ENCODE peak calls at places on chromosome 3, in five cellular contexts. X, C, M, J and N are unnamed samples. For H3K36me3, the result is how much of the 10 kb centered on the place peaks cover.

GRCh38 chr3:47901280-47901833 is 98.4 kb downstream of the DHX30 start:
- DNase-seq in X (no peak), C (no peak), M (no peak), J (no peak), N (no peak)

GRCh38 chr3:144875251-144875650 is 903.6 kb downstream of the DIPK2A start:
- DNase-seq in X (no peak), C (no peak), M (no peak), J (peak), N (no peak)

GRCh38 chr3:2655229-2655701 is 454.9 kb downstream of the IL5RA start:
- DNase-seq in X (peak), C (no peak), M (no peak), J (no peak), N (no peak)

GRCh38 chr3:13768453-13768852 is 111.4 kb downstream of the WNT7A start:
- DNase-seq in X (no peak), C (no peak), M (no peak), J (no peak), N (no peak)

GRCh38 chr3:102031834-102032233 is 182.5 kb downstream of the NFKBIZ start:
- DNase-seq in X (no peak), C (no peak), M (no peak), J (no peak), N (no peak)

GRCh38 chr3:167451282-167451681 is 22.6 kb downstream of the SERPINI2 start:
- DNase-seq in X (no peak), C (no peak), M (no peak), J (no peak), N (no peak)

GRCh38 chr3:17442332-17443049 is 299.9 kb downstream of the TBC1D5 start:
- DNase-seq in X (peak), C (no peak), M (no peak), J (no peak), N (no peak)

GRCh38 chr3:169002689-169003088 is 660.8 kb downstream of the MECOM start:
- DNase-seq in X (no peak), C (no peak), M (no peak), J (no peak), N (no peak)

GRCh38 chr3:16441306-16441898 is 72.1 kb downstream of the RFTN1 start:
- DNase-seq in X (peak), C (no peak), M (no peak), J (no peak), N (no peak)

GRCh38 chr3:45057557-45057956 is 31.5 kb downstream of the CLEC3B start:
- DNase-seq in X (no peak), C (no peak), M (no peak), J (no peak), N (no peak)

GRCh38 chr3:31219131-31219843 is 313.4 kb upstream of the STT3B start:
- DNase-seq in X (peak), C (no peak), M (no peak), J (peak), N (no peak)

GRCh38 chr3:14336414-14337285 is 65.8 kb upstream of the SLC6A6 start:
- DNase-seq in X (no peak), C (no peak), M (no peak), J (no peak), N (no peak)

GRCh38 chr3:40871411-40871810 is 327.9 kb upstream of the CTNNB1 start:
- DNase-seq in X (no peak), C (no peak), M (no peak), J (no peak), N (no peak)

GRCh38 chr3:109050591-109051167 is 67.3 kb downstream of the MORC1 start:
- DNase-seq in X (peak), C (no peak), M (no peak), J (no peak), N (no peak)

GRCh38 chr3:4351164-4351855 is 48.1 kb downstream of the SETMAR start:
- DNase-seq in X (peak), C (no peak), M (no peak), J (no peak), N (no peak)

GRCh38 chr3:70501596-70501995 is 189.2 kb upstream of the MDFIC2 start:
- DNase-seq in X (no peak), C (no peak), M (no peak), J (no peak), N (no peak)

GRCh38 chr3:65356331-65357286 is 668.8 kb upstream of the ADAMTS9 start:
- DNase-seq in X (no peak), C (peak), M (no peak), J (no peak), N (no peak)

GRCh38 chr3:117443014-117443413 is 733.4 kb downstream of the TUSC7 start:
- DNase-seq in X (peak), C (no peak), M (no peak), J (no peak), N (no peak)

GRCh38 chr3:32147509-32147908 is 41.1 kb downstream of the GPD1L start:
- DNase-seq in X (peak), C (no peak), M (no peak), J (no peak), N (no peak)

GRCh38 chr3:159266779-159267178 is 464.9 kb downstream of the MFSD1 start:
- DNase-seq in X (peak), C (no peak), M (no peak), J (no peak), N (no peak)

GRCh38 chr3:87001699-87002098 is 10.8 kb upstream of the VGLL3 start:
- DNase-seq in X (no peak), C (no peak), M (no peak), J (no peak), N (no peak)

GRCh38 chr3:39056151-39056550 is 4.3 kb downstream of the WDR48 start:
- DNase-seq in X (no peak), C (no peak), M (no peak), J (no peak), N (no peak)

GRCh38 chr3:186523022-186523421 is 21.2 kb downstream of the CRYGS start:
- DNase-seq in X (no peak), C (no peak), M (no peak), J (no peak), N (no peak)
- H3K36me3 ChIP-seq in X (under half), C (under half), M (under half), J (under half), N (under half)

GRCh38 chr3:124318650-124319049 is 326.7 kb upstream of the ROPN1 start:
- DNase-seq in X (no peak), C (no peak), M (no peak), J (no peak), N (no peak)
- TF ChIP-seq CTCF in X (no peak), C (no peak), M (no peak), J (no peak), N (no peak)

DNA sequence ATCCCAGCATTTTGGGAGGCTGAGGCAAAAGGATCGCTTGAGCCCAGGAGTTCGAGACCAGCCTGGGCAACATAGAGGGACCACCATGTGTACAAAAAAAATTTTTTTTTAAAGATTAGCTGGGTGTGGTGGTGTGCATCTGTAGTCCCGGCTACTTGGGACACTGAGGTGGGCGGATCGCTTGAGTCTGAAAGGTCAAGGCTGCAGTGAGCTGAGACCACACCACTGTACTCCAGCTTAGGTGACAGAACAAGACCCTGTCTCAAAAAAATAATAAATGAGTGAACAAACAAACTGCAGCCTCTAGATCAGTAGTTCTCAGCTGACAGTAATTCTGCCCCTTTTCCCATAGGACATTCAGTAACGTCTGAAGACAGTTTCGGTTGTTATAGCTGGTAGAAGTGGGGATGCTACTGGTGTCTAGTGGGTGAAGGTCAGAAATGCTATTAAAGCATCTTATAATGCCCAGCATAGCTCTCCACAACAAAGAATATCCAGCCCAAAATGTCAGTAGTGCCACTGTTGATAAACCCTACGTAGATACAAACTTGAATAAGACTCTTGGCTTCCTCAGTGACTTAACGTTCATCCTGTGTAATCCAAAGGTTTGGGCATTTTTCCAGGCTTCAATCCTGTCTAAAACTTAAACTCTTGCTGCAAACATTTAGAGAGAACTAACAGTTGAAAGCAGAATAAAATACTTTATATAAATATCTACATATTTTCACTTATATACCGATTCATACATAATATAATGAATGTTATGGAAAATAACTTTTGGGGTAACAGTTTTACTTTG is 10.6 kb downstream of the SMC4 start:
- DNase-seq in X (peak), C (no peak), M (no peak), J (no peak), N (no peak)
- H3K36me3 ChIP-seq in X (under half), C (under half), M (under half), J (under half), N (under half)

DNA sequence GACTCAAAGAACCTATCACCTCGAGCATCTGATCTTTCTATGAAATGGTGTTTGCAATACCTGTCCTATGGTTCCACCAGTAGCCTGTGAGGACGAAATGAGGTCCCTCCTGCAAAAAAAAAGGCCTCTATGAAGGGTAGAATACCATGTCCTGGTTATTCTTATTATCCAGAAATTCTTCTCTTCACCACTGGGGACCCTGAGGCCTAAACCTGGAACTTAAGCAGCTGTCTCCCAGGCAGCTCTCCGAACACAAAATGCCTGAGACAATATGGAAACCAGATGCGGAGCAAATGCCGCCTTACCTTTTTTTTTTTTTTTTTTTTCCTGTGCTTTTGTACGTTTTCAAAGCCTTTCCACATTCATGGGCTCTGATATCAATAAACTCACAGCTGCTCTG is 62.1 kb upstream of the WNT5A start:
- DNase-seq in X (peak), C (no peak), M (no peak), J (peak), N (no peak)
- TF ChIP-seq CTCF in X (peak), C (no peak), M (peak), J (peak), N (no peak)

DNA sequence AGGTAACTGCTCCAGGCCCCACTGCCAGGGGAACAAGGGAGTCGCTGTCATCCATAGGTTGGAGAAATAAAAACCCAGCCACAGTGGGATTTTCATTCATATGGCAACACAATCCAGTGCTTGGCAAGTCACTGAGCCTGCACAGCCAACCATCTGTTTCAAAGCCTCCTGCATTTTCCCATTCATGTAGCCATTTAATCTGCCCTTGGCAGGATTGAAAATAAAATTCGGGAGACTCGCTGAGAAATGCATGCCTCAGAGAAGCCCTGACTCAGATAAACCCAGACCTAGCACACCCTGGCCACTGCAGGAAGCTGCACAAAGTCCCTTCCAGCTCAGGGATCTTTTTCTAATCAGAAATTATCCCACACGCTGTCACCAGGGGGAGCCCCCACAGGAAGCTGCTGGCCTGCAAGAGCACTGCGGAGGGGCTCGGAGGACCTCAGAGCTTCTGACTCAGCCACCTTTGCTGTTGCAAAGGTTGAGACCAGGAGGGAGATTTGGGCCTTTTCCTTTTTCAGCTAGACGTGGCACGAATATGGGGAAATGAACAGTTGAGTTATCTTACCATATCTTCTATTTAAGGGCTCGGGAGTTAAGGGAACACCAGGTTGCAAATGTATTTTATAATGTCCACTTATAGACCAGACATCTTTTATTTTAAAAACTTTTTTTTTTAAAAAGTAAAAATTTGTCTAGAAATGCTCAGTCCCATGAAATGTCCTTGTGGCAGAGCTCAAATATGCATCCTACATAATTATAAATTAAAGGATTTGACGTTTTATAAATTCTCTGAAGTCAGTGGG is 103.4 kb upstream of the VEPH1 start:
- DNase-seq in X (peak), C (peak), M (peak), J (no peak), N (peak)
- H3K36me3 ChIP-seq in X (under half), C (under half), M (under half), J (under half), N (under half)

GRCh38 chr3:62312201-62312600 is 61.1 kb downstream of the FEZF2 start:
- DNase-seq in X (no peak), C (no peak), M (no peak), J (no peak), N (no peak)
- TF ChIP-seq CTCF in X (no peak), C (no peak), M (peak), J (no peak), N (no peak)

DNA sequence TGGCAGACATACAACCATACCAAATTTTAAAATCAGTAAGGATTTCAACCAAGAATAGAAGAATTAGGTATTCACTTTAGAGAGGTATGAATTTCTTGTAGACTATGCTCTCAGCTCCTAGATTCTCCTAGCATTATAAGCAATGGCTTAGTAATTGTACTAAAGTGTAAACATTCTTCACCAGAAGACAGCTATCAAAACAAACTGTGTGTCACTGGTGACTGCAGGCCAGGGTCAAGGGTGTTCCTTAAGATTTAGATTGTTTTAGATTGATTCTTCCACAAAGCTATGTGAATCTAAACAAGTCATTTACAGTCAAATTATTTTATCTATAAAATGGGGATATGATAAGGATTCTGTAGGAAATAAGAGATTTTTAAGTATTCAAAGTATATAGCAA is 23.1 kb upstream of the GP5 start:
- DNase-seq in X (peak), C (no peak), M (no peak), J (peak), N (no peak)
- H3K36me3 ChIP-seq in X (under half), C (under half), M (half or more), J (under half), N (under half)